ENCODE peak calls at places on chromosome 19, in seven cellular contexts. I is stimulated activated naive CD8-positive, alpha-beta T cell treated with anti-CD3 and anti-CD28 coated beads, Interleukin-15, Interleukin-2, amounts not matched to agents 100 U/mL and 50 U/mL, for 24 hours; L is tibial artery; P is caudate nucleus; E is NCI-H345; W is PC-3; Y is AG04450. A is an unnamed sample.
A peak's percentile ranks its signal among the peaks of the same experiment; 100 is the strongest.

GRCh38 chr19:46722004-46722380 is 5.1 kb upstream of the PRKD2 start:
- DNase-seq in I (no peak), L (no peak), P (no peak), E (no peak), W (no peak), Y (no peak), A (no peak)

GRCh38 chr19:44548736-44549135 is 19.3 kb upstream of the CEACAM20 start:
- DNase-seq in I (no peak), L (no peak), P (no peak), E (no peak), W (peak; percentile 15), Y (no peak), A (no peak)

GRCh38 chr19:19113040-19113541 is 25.2 kb downstream of the TMEM161A start:
- DNase-seq in I (no peak), L (no peak), P (no peak), E (no peak), W (peak; percentile 36), Y (peak; percentile 46), A (no peak)

GRCh38 chr19:18478545-18479311 is 40.8 kb upstream of the ISYNA1 start:
- DNase-seq in I (peak; percentile 86), L (peak; percentile 91), P (no peak), E (no peak), W (peak; percentile 84), Y (peak; percentile 58), A (peak; percentile 50)

GRCh38 chr19:13764821-13765394 is 586 bp downstream of the MRI1 start:
- DNase-seq in I (peak; percentile 61), L (no peak), P (peak; percentile 37), E (no peak), W (peak; percentile 23), Y (no peak), A (peak; percentile 18)

GRCh38 chr19:754530-754929 is 3.6 kb downstream of the MISP start:
- DNase-seq in I (no peak), L (no peak), P (no peak), E (no peak), W (no peak), Y (no peak), A (no peak)

GRCh38 chr19:42121666-42122069 is 10.6 kb downstream of the POU2F2 start:
- DNase-seq in I (peak; percentile 91), L (peak; percentile 61), P (peak; percentile 28), E (no peak), W (peak; percentile 71), Y (peak; percentile 49), A (peak; percentile 93)

GRCh38 chr19:42066075-42066754 is 3.8 kb downstream of the GRIK5 start:
- DNase-seq in I (no peak), L (no peak), P (peak; percentile 60), E (peak; percentile 46), W (peak; percentile 40), Y (no peak), A (no peak)